ENCODE peak calls at places on chromosomes 13 and 19, in nine cellular contexts. R, N, L, W, U, I, H, S and O are unnamed samples. For H3K4me1, the result is how much of the 10 kb centered on the place peaks cover.

GRCh38 chr13:35724480-35724879 is 248.0 kb upstream of the MAB21L1 start:
- DNase-seq in R (no peak), N (no peak), L (no peak), W (no peak), U (no peak), I (no peak), H (no peak), S (no peak), O (no peak)

GRCh38 chr13:39567569-39567968 is 35.4 kb downstream of the LHFPL6 start:
- DNase-seq in R (no peak), N (no peak), L (no peak), W (no peak), U (no peak), I (no peak), H (no peak), S (no peak), O (no peak)

GRCh38 chr13:110499621-110500281 is 61.8 kb downstream of the RAB20 start:
- DNase-seq in R (no peak), N (no peak), L (no peak), W (no peak), U (no peak), I (no peak), H (no peak), S (no peak), O (no peak)

GRCh38 chr13:59666504-59666903 is 497.2 kb downstream of the DIAPH3 start:
- DNase-seq in R (no peak), N (peak), L (no peak), W (no peak), U (no peak), I (no peak), H (no peak), S (no peak), O (no peak)

GRCh38 chr13:98507060-98507797 is 69.7 kb downstream of the STK24 start:
- DNase-seq in R (peak), N (peak), L (peak), W (no peak), U (no peak), I (no peak), H (peak), S (no peak), O (peak)

GRCh38 chr13:100156786-100157185 is 67.9 kb downstream of the PCCA start:
- DNase-seq in R (no peak), N (peak), L (no peak), W (no peak), U (no peak), I (no peak), H (no peak), S (no peak), O (no peak)

GRCh38 chr13:38395505-38395803 is 45.8 kb downstream of the UFM1 start:
- DNase-seq in R (no peak), N (no peak), L (no peak), W (no peak), U (no peak), I (no peak), H (no peak), S (no peak), O (no peak)

GRCh38 chr13:31538067-31539042 is 201.0 kb upstream of the RXFP2 start:
- DNase-seq in R (no peak), N (peak), L (no peak), W (no peak), U (no peak), I (no peak), H (no peak), S (no peak), O (no peak)

GRCh38 chr19:35720648-35721047 is 2.8 kb downstream of the KMT2B start:
- DNase-seq in R (no peak), N (no peak), L (no peak), W (no peak), U (no peak), I (no peak), H (no peak), S (no peak), O (no peak)

GRCh38 chr13:41639955-41640780 is 182.8 kb downstream of the RGCC start:
- DNase-seq in R (no peak), N (peak), L (no peak), W (no peak), U (no peak), I (no peak), H (peak), S (no peak), O (no peak)

GRCh38 chr19:10863107-10863700 is 8.1 kb upstream of the CARM1 start:
- DNase-seq in R (no peak), N (no peak), L (no peak), W (no peak), U (no peak), I (no peak), H (no peak), S (no peak), O (peak)

GRCh38 chr19:41324921-41325639 is 15.1 kb downstream of the CCDC97 start:
- DNase-seq in R (no peak), N (peak), L (peak), W (no peak), U (peak), I (peak), H (peak), S (no peak), O (peak)

GRCh38 chr19:53927745-53928144 is 18.7 kb downstream of the CACNG7 start:
- DNase-seq in R (no peak), N (peak), L (no peak), W (no peak), U (no peak), I (no peak), H (peak), S (peak), O (no peak)

GRCh38 chr19:54035215-54036178 is 28.2 kb downstream of the VSTM1 start:
- DNase-seq in R (no peak), N (peak), L (no peak), W (no peak), U (no peak), I (no peak), H (no peak), S (no peak), O (no peak)

GRCh38 chr19:35462476-35462953 is 14.5 kb downstream of the FFAR2 start:
- DNase-seq in R (no peak), N (no peak), L (no peak), W (no peak), U (no peak), I (peak), H (no peak), S (peak), O (no peak)

GRCh38 chr13:99295488-99296252 is 11.5 kb downstream of the GPR183 start:
- DNase-seq in R (no peak), N (no peak), L (no peak), W (no peak), U (no peak), I (no peak), H (no peak), S (no peak), O (no peak)

GRCh38 chr19:17052439-17052838 is 22.8 kb downstream of the HAUS8 start:
- DNase-seq in R (no peak), N (peak), L (no peak), W (no peak), U (no peak), I (no peak), H (peak), S (no peak), O (no peak)

GRCh38 chr13:35388979-35389378 is 87.5 kb downstream of the MAB21L1 start:
- DNase-seq in R (no peak), N (peak), L (no peak), W (no peak), U (no peak), I (no peak), H (no peak), S (no peak), O (no peak)

GRCh38 chr13:75132800-75133695 is 348.9 kb downstream of the TBC1D4 start:
- DNase-seq in R (no peak), N (no peak), L (no peak), W (no peak), U (no peak), I (no peak), H (no peak), S (no peak), O (no peak)

GRCh38 chr13:43293008-43293407 is 269.6 kb downstream of the DNAJC15 start:
- DNase-seq in R (no peak), N (no peak), L (no peak), W (no peak), U (no peak), I (no peak), H (no peak), S (no peak), O (no peak)

GRCh38 chr19:10878253-10878652 is 6.9 kb downstream of the CARM1 start:
- DNase-seq in R (no peak), N (no peak), L (no peak), W (no peak), U (no peak), I (no peak), H (no peak), S (no peak), O (no peak)

GRCh38 chr13:113170503-113170902 is 12.1 kb downstream of the PROZ start:
- DNase-seq in R (no peak), N (peak), L (no peak), W (no peak), U (no peak), I (no peak), H (no peak), S (no peak), O (no peak)

GRCh38 chr19:56120371-56121179 is 520 bp downstream of the ZNF787 start:
- DNase-seq in R (peak), N (peak), L (peak), W (peak), U (peak), I (peak), H (peak), S (peak), O (peak)

GRCh38 chr19:18558595-18558994 is 925 bp downstream of the KXD1 start:
- DNase-seq in R (no peak), N (peak), L (no peak), W (no peak), U (no peak), I (no peak), H (no peak), S (no peak), O (no peak)

GRCh38 chr19:49676136-49676689 is 858 bp upstream of the PRMT1 start:
- DNase-seq in R (peak), N (no peak), L (peak), W (peak), U (no peak), I (no peak), H (peak), S (peak), O (peak)

GRCh38 chr19:19405919-19406877 is 723 bp downstream of the GATAD2A start:
- DNase-seq in R (peak), N (peak), L (peak), W (no peak), U (no peak), I (peak), H (peak), S (no peak), O (peak)

GRCh38 chr13:43629691-43630480 is 156.9 kb downstream of the ENOX1 start:
- DNase-seq in R (no peak), N (no peak), L (no peak), W (no peak), U (no peak), I (no peak), H (no peak), S (no peak), O (no peak)

GRCh38 chr13:112159575-112160547 is 92.9 kb downstream of the SOX1 start:
- DNase-seq in R (no peak), N (no peak), L (no peak), W (no peak), U (no peak), I (no peak), H (no peak), S (no peak), O (no peak)

GRCh38 chr19:48859711-48860572 is 8.5 kb downstream of the PLEKHA4 start:
- DNase-seq in R (no peak), N (no peak), L (peak), W (no peak), U (no peak), I (no peak), H (no peak), S (no peak), O (peak)

GRCh38 chr13:39035799-39036198 is 2.1 kb downstream of the PROSER1 start:
- DNase-seq in R (no peak), N (peak), L (no peak), W (no peak), U (no peak), I (no peak), H (no peak), S (no peak), O (no peak)

GRCh38 chr13:105598551-105598950 is 936.9 kb downstream of the EFNB2 start:
- DNase-seq in R (no peak), N (no peak), L (no peak), W (no peak), U (no peak), I (no peak), H (no peak), S (no peak), O (no peak)

GRCh38 chr13:99642841-99643240 is 141.6 kb downstream of the TM9SF2 start:
- DNase-seq in R (no peak), N (no peak), L (no peak), W (no peak), U (no peak), I (no peak), H (no peak), S (no peak), O (no peak)

GRCh38 chr13:98998831-98999634 is 21.2 kb upstream of the DOCK9 start:
- DNase-seq in R (no peak), N (no peak), L (no peak), W (no peak), U (no peak), I (peak), H (no peak), S (no peak), O (no peak)

GRCh38 chr13:71797487-71797886 is 69.5 kb downstream of the DACH1 start:
- DNase-seq in R (no peak), N (no peak), L (no peak), W (no peak), U (no peak), I (no peak), H (no peak), S (no peak), O (no peak)

GRCh38 chr13:64758520-64758919 is 2471.6 kb downstream of the PCDH9 start:
- DNase-seq in R (no peak), N (no peak), L (no peak), W (no peak), U (no peak), I (no peak), H (no peak), S (no peak), O (no peak)

GRCh38 chr13:47680752-47681151 is 320.3 kb downstream of the SUCLA2 start:
- DNase-seq in R (no peak), N (no peak), L (no peak), W (no peak), U (no peak), I (no peak), H (no peak), S (no peak), O (no peak)

GRCh38 chr13:47675871-47676270 is 325.2 kb downstream of the SUCLA2 start:
- DNase-seq in R (no peak), N (no peak), L (no peak), W (no peak), U (no peak), I (no peak), H (no peak), S (no peak), O (no peak)

GRCh38 chr13:47678201-47678963 is 322.7 kb downstream of the SUCLA2 start:
- DNase-seq in R (no peak), N (no peak), L (no peak), W (no peak), U (no peak), I (no peak), H (no peak), S (no peak), O (no peak)

DNA sequence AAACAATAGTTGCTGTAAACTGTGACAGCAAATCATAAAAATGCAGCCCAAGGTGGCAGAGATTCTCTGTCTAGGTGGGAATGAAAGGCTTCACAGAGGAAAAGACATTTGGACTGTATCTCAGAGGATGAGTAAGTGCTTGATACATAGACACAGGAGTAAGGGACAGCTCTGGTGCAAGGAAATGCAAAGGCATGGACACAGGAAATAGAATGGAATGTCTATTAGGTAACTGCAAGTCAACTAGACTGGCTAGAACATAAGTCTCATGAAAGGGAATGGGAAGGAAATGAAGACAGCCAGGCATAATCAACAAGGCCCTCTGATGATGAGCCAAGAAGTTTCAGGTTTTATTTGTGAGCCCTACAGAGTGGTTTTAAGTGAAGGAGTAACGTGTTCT is 321.7 kb downstream of the SUCLA2 start:
- DNase-seq in R (no peak), N (no peak), L (no peak), W (no peak), U (no peak), I (no peak), H (no peak), S (no peak), O (no peak)
- H3K4me1 ChIP-seq in R (under half), N (under half), L (under half), W (under half), U (under half), I (under half), H (under half), S (under half), O (under half)

GRCh38 chr19:6586726-6587092 is 4.2 kb downstream of the CD70 start:
- DNase-seq in R (no peak), N (no peak), L (no peak), W (no peak), U (no peak), I (no peak), H (no peak), S (no peak), O (no peak)
- H3K4me3 ChIP-seq in R (no peak), N (no peak), L (peak), W (no peak), U (no peak), I (peak), H (no peak), S (peak), O (no peak)

DNA sequence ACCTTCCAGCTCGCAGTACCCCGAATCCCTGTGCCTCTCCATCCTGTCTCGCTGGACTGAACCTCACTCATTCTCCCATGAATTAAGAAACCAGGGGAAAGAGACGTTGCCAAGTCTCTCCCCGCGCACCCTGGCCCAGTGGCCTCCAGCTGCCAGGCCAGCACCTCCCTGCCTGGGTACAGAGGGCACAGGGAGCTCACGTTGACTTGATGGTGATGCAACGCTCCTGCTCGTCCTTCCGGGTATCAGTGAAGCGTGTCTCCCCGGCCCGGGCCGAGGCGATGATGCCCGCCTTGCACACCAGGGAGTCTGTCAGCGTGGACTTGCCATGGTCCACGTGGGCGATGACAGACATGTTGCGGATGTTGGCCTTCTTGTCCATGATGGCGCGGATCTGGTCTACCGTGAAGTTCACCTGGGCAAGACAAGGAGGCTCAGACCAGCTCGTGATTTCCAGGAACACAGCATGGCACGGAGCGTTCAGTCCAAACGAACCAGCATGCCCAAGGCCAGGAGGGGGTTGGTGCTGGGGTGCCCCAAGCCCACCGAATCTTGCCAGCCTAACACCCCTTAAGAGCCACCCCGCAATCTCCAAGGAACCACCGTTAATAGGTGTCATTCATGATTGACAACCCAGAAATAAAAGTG is 1.2 kb downstream of the EEF2 start:
- DNase-seq in R (peak), N (peak), L (no peak), W (no peak), U (no peak), I (no peak), H (no peak), S (no peak), O (no peak)
- H3K4me1 ChIP-seq in R (half or more), N (under half), L (half or more), W (under half), U (under half), I (under half), H (under half), S (half or more), O (under half)

DNA sequence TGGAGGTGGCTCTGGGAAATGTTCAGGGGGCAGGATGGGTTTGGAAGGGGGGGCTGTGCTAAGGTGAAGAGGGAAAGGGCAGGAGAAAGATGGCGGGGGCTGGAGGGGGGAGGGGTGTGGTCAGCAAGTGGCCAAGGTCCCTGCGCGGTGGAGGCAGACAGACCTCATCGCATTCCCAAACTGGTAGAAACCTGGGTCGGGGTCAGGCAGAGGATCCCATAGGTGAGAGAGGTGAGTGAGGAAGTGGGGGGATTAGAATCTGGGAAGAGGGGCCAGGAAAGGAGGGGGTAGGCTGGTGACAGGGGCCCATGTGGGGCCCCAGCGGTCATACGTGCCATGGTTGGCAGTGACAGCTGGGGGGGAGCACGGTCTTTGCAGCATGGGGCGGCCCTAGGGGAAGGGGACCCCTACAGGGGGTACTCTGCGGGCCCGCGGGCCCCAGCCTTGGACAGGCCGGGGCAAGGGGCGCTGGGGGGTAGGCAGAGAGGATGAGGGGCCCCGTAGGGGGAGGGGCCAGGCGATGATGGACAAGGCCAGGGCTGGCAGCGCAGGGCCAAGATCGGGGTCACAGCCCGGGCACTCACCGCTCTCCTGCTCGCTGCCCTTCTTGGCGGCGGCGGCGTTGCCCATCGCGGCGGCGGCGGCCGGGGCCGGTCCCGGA is 514 bp downstream of the PRKACA start:
- DNase-seq in R (peak), N (no peak), L (peak), W (no peak), U (no peak), I (peak), H (peak), S (no peak), O (peak)
- H3K4me3 ChIP-seq in R (peak), N (peak), L (peak), W (peak), U (peak), I (peak), H (peak), S (peak), O (peak)

GRCh38 chr13:27132538-27132937 is 39.1 kb downstream of the USP12 start:
- DNase-seq in R (no peak), N (peak), L (no peak), W (no peak), U (no peak), I (no peak), H (no peak), S (no peak), O (no peak)

GRCh38 chr13:27133889-27134288 is 37.7 kb downstream of the USP12 start:
- DNase-seq in R (no peak), N (no peak), L (no peak), W (no peak), U (no peak), I (no peak), H (no peak), S (no peak), O (no peak)

GRCh38 chr13:27131202-27131623 is 40.4 kb downstream of the USP12 start:
- DNase-seq in R (no peak), N (peak), L (no peak), W (no peak), U (no peak), I (peak), H (no peak), S (peak), O (no peak)

GRCh38 chr13:27130223-27131015 is 41.2 kb downstream of the USP12 start:
- DNase-seq in R (no peak), N (no peak), L (no peak), W (peak), U (no peak), I (no peak), H (no peak), S (no peak), O (no peak)

GRCh38 chr13:27131906-27132305 is 39.7 kb downstream of the USP12 start:
- DNase-seq in R (no peak), N (peak), L (no peak), W (no peak), U (no peak), I (no peak), H (no peak), S (no peak), O (no peak)
- H3K4me1 ChIP-seq in R (half or more), N (under half), L (half or more), W (half or more), U (under half), I (under half), H (under half), S (under half), O (under half)

GRCh38 chr13:24746618-24747247 is 17.2 kb upstream of the RNF17 start:
- DNase-seq in R (no peak), N (no peak), L (no peak), W (no peak), U (no peak), I (no peak), H (no peak), S (no peak), O (no peak)
- H3K4me3 ChIP-seq in R (peak), N (no peak), L (peak), W (peak), U (peak), I (no peak), H (peak), S (no peak), O (no peak)